ENCODE peak calls at places on chromosomes 5 and 9, in four cellular contexts. R is GM12878, B is HepG2, Z is H1. V is an unnamed sample. For H3K4me1, the result is how much of the 10 kb centered on the place peaks cover.

GRCh38 chr9:14687042-14687719 is 6.1 kb downstream of the ZDHHC21 start:
- DNase-seq in R (no peak), B (no peak), Z (no peak), V (no peak)

GRCh38 chr9:90333226-90333625 is 309.4 kb downstream of the DIRAS2 start:
- DNase-seq in R (no peak), B (no peak), Z (no peak), V (no peak)

GRCh38 chr5:66174338-66174737 is 30.2 kb downstream of the SREK1 start:
- DNase-seq in R (no peak), B (peak), Z (no peak), V (no peak)

GRCh38 chr9:130111805-130112204 is 58.1 kb downstream of the GPR107 start:
- DNase-seq in R (no peak), B (no peak), Z (no peak), V (no peak)

GRCh38 chr5:158737536-158738027 is 362.1 kb downstream of the EBF1 start:
- DNase-seq in R (no peak), B (no peak), Z (no peak), V (peak)

GRCh38 chr9:16461851-16462250 is 408.6 kb downstream of the BNC2 start:
- DNase-seq in R (no peak), B (no peak), Z (no peak), V (no peak)

GRCh38 chr5:35230043-35230611 is at the start of gene PRLR:
- DNase-seq in R (no peak), B (peak), Z (no peak), V (no peak)

GRCh38 chr9:104871961-104872527 is 55.9 kb downstream of the ABCA1 start:
- DNase-seq in R (no peak), B (no peak), Z (no peak), V (no peak)

GRCh38 chr5:82917584-82917983 is 159.6 kb downstream of the TMEM167A start:
- DNase-seq in R (no peak), B (no peak), Z (no peak), V (no peak)

GRCh38 chr9:96149142-96149541 is 152.8 kb downstream of the HSD17B3 start:
- DNase-seq in R (no peak), B (no peak), Z (no peak), V (no peak)

GRCh38 chr5:30040483-30041116 is 1152.9 kb upstream of the CDH6 start:
- DNase-seq in R (no peak), B (peak), Z (peak), V (peak)
- TF ChIP-seq ZNF274 in R (no peak), B (no peak), Z (no peak), V (no peak)

DNA sequence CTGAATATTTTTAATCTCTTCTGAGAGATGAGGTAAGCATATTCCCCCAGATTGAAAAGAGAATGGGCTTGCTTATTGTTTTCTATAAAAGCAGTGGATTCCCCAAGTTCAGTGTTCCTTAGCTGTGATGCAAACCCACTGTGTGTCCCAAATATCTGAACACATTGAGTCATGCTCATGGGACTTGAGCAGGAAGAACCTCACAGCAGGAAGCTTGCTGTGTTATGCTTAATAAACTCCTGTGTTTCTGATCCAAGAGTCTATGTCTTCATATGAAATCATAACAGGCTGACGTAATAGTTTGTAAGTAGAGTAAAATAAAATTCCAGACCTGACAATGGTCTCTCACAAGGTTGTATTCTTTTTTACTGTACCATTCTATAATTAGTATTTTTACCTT is 24.8 kb upstream of the LOX start:
- DNase-seq in R (no peak), B (no peak), Z (no peak), V (no peak)
- TF ChIP-seq SUZ12 in R (no peak), B (no peak), Z (no peak), V (no peak)

GRCh38 chr9:35072461-35073275 is at the start of gene VCP:
- DNase-seq in R (peak), B (peak), Z (peak), V (peak)

GRCh38 chr9:35074141-35074540 is 1.7 kb upstream of the VCP start:
- DNase-seq in R (no peak), B (no peak), Z (no peak), V (no peak)

GRCh38 chr9:35073276-35073607 is 817 bp upstream of the VCP start:
- DNase-seq in R (no peak), B (no peak), Z (no peak), V (no peak)

GRCh38 chr9:35070823-35071813 is 1.3 kb downstream of the VCP start:
- DNase-seq in R (no peak), B (no peak), Z (no peak), V (no peak)

DNA sequence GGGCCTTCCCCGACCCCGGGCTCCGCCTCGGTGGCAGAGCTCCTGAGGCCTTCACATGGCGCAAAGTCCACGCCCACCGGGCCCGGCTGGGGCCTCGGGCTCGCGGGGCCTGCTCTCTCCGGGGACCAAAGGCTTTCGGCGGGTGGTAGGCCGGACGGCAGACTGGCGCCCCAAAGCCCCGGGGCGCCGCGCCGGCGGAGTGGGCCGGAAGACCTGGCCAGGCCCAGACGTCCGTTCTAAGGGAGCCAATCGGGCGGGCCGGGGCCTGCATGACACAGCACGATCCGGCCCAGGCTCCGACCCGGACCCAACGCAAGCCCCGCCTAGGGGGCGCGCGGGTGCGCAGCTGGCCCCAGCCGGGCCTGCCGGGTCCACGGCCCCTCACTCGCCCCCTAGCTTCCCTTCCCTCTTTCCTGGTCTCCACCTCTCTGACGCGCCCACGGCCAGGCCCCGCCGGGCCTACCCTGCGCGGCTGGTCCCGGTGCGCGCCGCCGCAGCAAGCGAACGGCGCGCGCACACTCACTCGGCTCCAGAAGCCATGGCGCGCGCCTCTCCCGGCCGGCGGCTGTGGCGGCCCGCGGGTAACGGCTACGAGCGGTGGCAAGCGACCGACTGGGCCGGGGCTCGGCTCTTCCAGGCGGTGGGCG is 488 bp downstream of the VCP start:
- DNase-seq in R (no peak), B (peak), Z (peak), V (peak)
- H3K4me1 ChIP-seq in R (under half), B (under half), Z (under half), V (under half)

GRCh38 chr5:32217886-32218396 is 43.8 kb upstream of the GOLPH3 start:
- DNase-seq in R (no peak), B (peak), Z (no peak), V (no peak)

GRCh38 chr5:32225445-32225844 is 51.3 kb upstream of the GOLPH3 start:
- DNase-seq in R (no peak), B (peak), Z (no peak), V (no peak)

GRCh38 chr5:32223972-32224608 is 50.0 kb upstream of the GOLPH3 start:
- DNase-seq in R (no peak), B (peak), Z (peak), V (peak)

GRCh38 chr5:32228816-32229215 is 54.7 kb upstream of the GOLPH3 start:
- DNase-seq in R (no peak), B (no peak), Z (no peak), V (no peak)

GRCh38 chr5:32222723-32223470 is 48.8 kb upstream of the GOLPH3 start:
- DNase-seq in R (no peak), B (no peak), Z (no peak), V (no peak)
- TF ChIP-seq ZNF274 in R (no peak), B (no peak), Z (no peak), V (no peak)